ENCODE peak calls at places on chromosome 5, in six cellular contexts. L is brain microvascular endothelial cell, D is CD14-positive monocyte, A is neural crest cell, C is AG04449, Z is left lung. T is an unnamed sample.

GRCh38 chr5:76500633-76501393 is 97.7 kb downstream of the IQGAP2 start:
- DNase-seq in L (peak; percentile 7), D (no peak), A (no peak), C (no peak), Z (no peak), T (no peak)

GRCh38 chr5:65474129-65474711 is 7.5 kb downstream of the ADAMTS6 start:
- DNase-seq in L (no peak), D (no peak), A (no peak), C (no peak), Z (no peak), T (no peak)

GRCh38 chr5:8005416-8005815 is 136.5 kb downstream of the MTRR start:
- DNase-seq in L (no peak), D (no peak), A (no peak), C (no peak), Z (no peak), T (no peak)

GRCh38 chr5:34552129-34552528 is 104.0 kb upstream of the RAI14 start:
- DNase-seq in L (no peak), D (no peak), A (no peak), C (no peak), Z (no peak), T (no peak)

GRCh38 chr5:124878583-124879345 is 132.3 kb upstream of the ZNF608 start:
- DNase-seq in L (no peak), D (no peak), A (no peak), C (no peak), Z (no peak), T (no peak)

GRCh38 chr5:29208026-29208425 is 1985.5 kb upstream of the CDH6 start:
- DNase-seq in L (peak; percentile 1), D (no peak), A (no peak), C (no peak), Z (no peak), T (no peak)

GRCh38 chr5:5536871-5537270 is 114.4 kb downstream of the ICE1 start:
- DNase-seq in L (no peak), D (no peak), A (no peak), C (no peak), Z (no peak), T (no peak)

GRCh38 chr5:35136386-35136785 is 88.6 kb upstream of the AGXT2 start:
- DNase-seq in L (peak; percentile 92), D (no peak), A (no peak), C (peak; percentile 86), Z (no peak), T (no peak)

GRCh38 chr5:8059337-8059736 is 190.4 kb downstream of the MTRR start:
- DNase-seq in L (no peak), D (no peak), A (no peak), C (no peak), Z (no peak), T (no peak)

GRCh38 chr5:1208743-1209551 is 7.6 kb downstream of the SLC6A19 start:
- DNase-seq in L (no peak), D (no peak), A (peak; percentile 45), C (no peak), Z (no peak), T (no peak)

GRCh38 chr5:140151719-140152609 is 23.0 kb upstream of the CYSTM1 start:
- DNase-seq in L (no peak), D (no peak), A (no peak), C (no peak), Z (no peak), T (no peak)

GRCh38 chr5:38339446-38339845 is 81.1 kb downstream of the EGFLAM start:
- DNase-seq in L (peak; percentile 29), D (no peak), A (no peak), C (no peak), Z (no peak), T (no peak)

GRCh38 chr5:145130996-145131395 is 704.1 kb downstream of the PRELID2 start:
- DNase-seq in L (no peak), D (no peak), A (no peak), C (no peak), Z (no peak), T (no peak)

GRCh38 chr5:131532016-131532640 is 102.9 kb downstream of the RAPGEF6 start:
- DNase-seq in L (no peak), D (no peak), A (no peak), C (no peak), Z (no peak), T (no peak)
- TF ChIP-seq CTCF in L (no peak), D (no peak), A (no peak), C (no peak), Z (no peak), T (no peak)

GRCh38 chr5:9853309-9853708 is 223.2 kb upstream of the TAS2R1 start:
- DNase-seq in L (no peak), D (no peak), A (no peak), C (no peak), Z (no peak), T (no peak)

GRCh38 chr5:9850456-9850855 is 220.3 kb upstream of the TAS2R1 start:
- DNase-seq in L (no peak), D (no peak), A (no peak), C (no peak), Z (no peak), T (no peak)

GRCh38 chr5:9847631-9848030 is 217.5 kb upstream of the TAS2R1 start:
- DNase-seq in L (no peak), D (no peak), A (no peak), C (no peak), Z (no peak), T (no peak)

GRCh38 chr5:9852686-9853085 is 222.5 kb upstream of the TAS2R1 start:
- DNase-seq in L (peak; percentile 23), D (no peak), A (no peak), C (peak; percentile 26), Z (no peak), T (no peak)

GRCh38 chr5:9851458-9851857 is 221.3 kb upstream of the TAS2R1 start:
- DNase-seq in L (peak; percentile 94), D (no peak), A (no peak), C (peak; percentile 84), Z (no peak), T (no peak)
- TF ChIP-seq CTCF in L (peak; percentile 71), D (no peak), A (peak; percentile 18), C (peak; percentile 59), Z (no peak), T (no peak)

GRCh38 chr5:181223041-181223728 is at the start of gene TRIM41:
- DNase-seq in L (peak; percentile 96), D (peak; percentile 99), A (peak; percentile 97), C (peak; percentile 86), Z (peak; percentile 99), T (peak; percentile 75)
- TF ChIP-seq CTCF in L (peak; percentile 34), D (no peak), A (peak; percentile 9), C (no peak), Z (peak; percentile 64), T (no peak)

DNA sequence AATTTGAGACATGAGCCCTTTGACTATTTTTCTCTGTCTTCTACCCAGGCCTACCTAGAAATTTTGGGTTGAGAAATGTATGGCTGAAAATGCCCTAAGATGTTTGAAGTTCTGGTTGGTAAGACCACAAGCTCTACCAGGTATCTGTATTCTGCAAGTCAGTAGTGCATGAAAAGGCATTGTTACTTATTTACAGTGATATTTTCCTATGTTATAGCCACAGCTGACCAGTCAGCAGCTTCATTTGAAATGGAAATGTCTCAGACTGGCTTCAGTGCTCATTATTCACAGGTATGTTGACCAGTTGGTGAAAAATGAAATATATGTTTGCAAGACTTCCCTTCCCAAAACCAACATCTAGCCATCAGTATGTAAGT is 91.9 kb upstream of the ITGA2 start:
- DNase-seq in L (no peak), D (no peak), A (no peak), C (no peak), Z (no peak), T (no peak)
- TF ChIP-seq CTCF in L (no peak), D (no peak), A (no peak), C (no peak), Z (no peak), T (no peak)

GRCh38 chr5:74897049-74897448 is 30.9 kb upstream of the FAM169A start:
- DNase-seq in L (no peak), D (no peak), A (no peak), C (no peak), Z (no peak), T (no peak)
- TF ChIP-seq CTCF in L (no peak), D (no peak), A (no peak), C (no peak), Z (no peak), T (no peak)

GRCh38 chr5:36696059-36696673 is 89.8 kb downstream of the SLC1A3 start:
- DNase-seq in L (peak; percentile 61), D (peak; percentile 53), A (peak; percentile 45), C (no peak), Z (no peak), T (no peak)
- TF ChIP-seq CTCF in L (peak; percentile 92), D (peak; percentile 67), A (peak; percentile 78), C (peak; percentile 70), Z (peak; percentile 59), T (no peak)

GRCh38 chr5:177601577-177602457 is 1.9 kb downstream of the B4GALT7 start:
- DNase-seq in L (no peak), D (no peak), A (no peak), C (no peak), Z (no peak), T (no peak)
- TF ChIP-seq CTCF in L (peak; percentile 12), D (no peak), A (peak; percentile 27), C (no peak), Z (no peak), T (no peak)

GRCh38 chr5:66494437-66494836 is 101.8 kb upstream of the MAST4 start:
- DNase-seq in L (no peak), D (no peak), A (no peak), C (no peak), Z (no peak), T (no peak)
- TF ChIP-seq CTCF in L (peak; percentile 10), D (no peak), A (peak; percentile 23), C (no peak), Z (no peak), T (no peak)

T was measured in omental fat pad.